ENCODE peak calls at places on chromosomes 1 and 21, in ten cellular contexts. One of them, this sample, is unnamed.

GRCh38 chr1:8025671-8026144 is 401 bp downstream of the ERRFI1 start:
- DNase-seq in kidney epithelial cell: no peak
- DNase-seq in NCI-H1436 treated with DMSO at 0.1 percent for 48 hours: no peak
- DNase-seq in RWPE2: no peak
- DNase-seq in NCI-H446 treated with DMSO at 0.1 percent for 48 hours: no peak
- DNase-seq in DND-41: no peak
- DNase-seq in thoracic aorta: no peak
- DNase-seq in T-helper 1 cell: no peak
- DNase-seq in activated effector memory CD4-positive, alpha-beta T cell treated with anti-CD3 and anti-CD28 coated beads, Interleukin-2, amount 50 U/mL, for 16 hours: no peak
- DNase-seq in Daoy: no peak
- DNase-seq in this sample: peak

GRCh38 chr1:170910273-170910672 is 25.1 kb upstream of the MROH9 start:
- DNase-seq in kidney epithelial cell: no peak
- DNase-seq in NCI-H1436 treated with DMSO at 0.1 percent for 48 hours: no peak
- DNase-seq in RWPE2: no peak
- DNase-seq in NCI-H446 treated with DMSO at 0.1 percent for 48 hours: no peak
- DNase-seq in DND-41: no peak
- DNase-seq in thoracic aorta: no peak
- DNase-seq in T-helper 1 cell: no peak
- DNase-seq in activated effector memory CD4-positive, alpha-beta T cell treated with anti-CD3 and anti-CD28 coated beads, Interleukin-2, amount 50 U/mL, for 16 hours: no peak
- DNase-seq in Daoy: peak
- DNase-seq in this sample: no peak

GRCh38 chr21:14981246-14981645 is 83.6 kb downstream of the NRIP1 start:
- DNase-seq in kidney epithelial cell: no peak
- DNase-seq in NCI-H1436 treated with DMSO at 0.1 percent for 48 hours: no peak
- DNase-seq in RWPE2: no peak
- DNase-seq in NCI-H446 treated with DMSO at 0.1 percent for 48 hours: no peak
- DNase-seq in DND-41: no peak
- DNase-seq in thoracic aorta: no peak
- DNase-seq in T-helper 1 cell: no peak
- DNase-seq in activated effector memory CD4-positive, alpha-beta T cell treated with anti-CD3 and anti-CD28 coated beads, Interleukin-2, amount 50 U/mL, for 16 hours: no peak
- DNase-seq in Daoy: no peak
- DNase-seq in this sample: no peak

GRCh38 chr1:102776074-102776473 is 332.2 kb downstream of the COL11A1 start:
- DNase-seq in kidney epithelial cell: no peak
- DNase-seq in NCI-H1436 treated with DMSO at 0.1 percent for 48 hours: no peak
- DNase-seq in RWPE2: no peak
- DNase-seq in NCI-H446 treated with DMSO at 0.1 percent for 48 hours: peak
- DNase-seq in DND-41: no peak
- DNase-seq in thoracic aorta: no peak
- DNase-seq in T-helper 1 cell: no peak
- DNase-seq in activated effector memory CD4-positive, alpha-beta T cell treated with anti-CD3 and anti-CD28 coated beads, Interleukin-2, amount 50 U/mL, for 16 hours: no peak
- DNase-seq in Daoy: no peak
- DNase-seq in this sample: no peak

GRCh38 chr21:41477641-41478318 is 30.2 kb downstream of the TMPRSS2 start:
- DNase-seq in kidney epithelial cell: no peak
- DNase-seq in NCI-H1436 treated with DMSO at 0.1 percent for 48 hours: no peak
- DNase-seq in RWPE2: no peak
- DNase-seq in NCI-H446 treated with DMSO at 0.1 percent for 48 hours: no peak
- DNase-seq in DND-41: peak
- DNase-seq in thoracic aorta: no peak
- DNase-seq in T-helper 1 cell: no peak
- DNase-seq in activated effector memory CD4-positive, alpha-beta T cell treated with anti-CD3 and anti-CD28 coated beads, Interleukin-2, amount 50 U/mL, for 16 hours: no peak
- DNase-seq in Daoy: no peak
- DNase-seq in this sample: peak

GRCh38 chr1:23010734-23011449 is 4.8 kb downstream of the TEX46 start:
- DNase-seq in kidney epithelial cell: peak
- DNase-seq in NCI-H1436 treated with DMSO at 0.1 percent for 48 hours: no peak
- DNase-seq in RWPE2: peak
- DNase-seq in NCI-H446 treated with DMSO at 0.1 percent for 48 hours: no peak
- DNase-seq in DND-41: no peak
- DNase-seq in thoracic aorta: no peak
- DNase-seq in T-helper 1 cell: no peak
- DNase-seq in activated effector memory CD4-positive, alpha-beta T cell treated with anti-CD3 and anti-CD28 coated beads, Interleukin-2, amount 50 U/mL, for 16 hours: no peak
- DNase-seq in Daoy: peak
- DNase-seq in this sample: no peak

GRCh38 chr1:157512036-157512969 is 40.0 kb downstream of the FCRL5 start:
- DNase-seq in kidney epithelial cell: no peak
- DNase-seq in NCI-H1436 treated with DMSO at 0.1 percent for 48 hours: no peak
- DNase-seq in RWPE2: no peak
- DNase-seq in NCI-H446 treated with DMSO at 0.1 percent for 48 hours: no peak
- DNase-seq in DND-41: no peak
- DNase-seq in thoracic aorta: no peak
- DNase-seq in T-helper 1 cell: no peak
- DNase-seq in activated effector memory CD4-positive, alpha-beta T cell treated with anti-CD3 and anti-CD28 coated beads, Interleukin-2, amount 50 U/mL, for 16 hours: no peak
- DNase-seq in Daoy: no peak
- DNase-seq in this sample: no peak

GRCh38 chr1:116853680-116854191 is 56.0 kb upstream of the PTGFRN start:
- DNase-seq in kidney epithelial cell: peak
- DNase-seq in NCI-H1436 treated with DMSO at 0.1 percent for 48 hours: no peak
- DNase-seq in RWPE2: no peak
- DNase-seq in NCI-H446 treated with DMSO at 0.1 percent for 48 hours: no peak
- DNase-seq in DND-41: no peak
- DNase-seq in thoracic aorta: no peak
- DNase-seq in T-helper 1 cell: no peak
- DNase-seq in activated effector memory CD4-positive, alpha-beta T cell treated with anti-CD3 and anti-CD28 coated beads, Interleukin-2, amount 50 U/mL, for 16 hours: no peak
- DNase-seq in Daoy: peak
- DNase-seq in this sample: no peak

GRCh38 chr21:36640260-36641244 is 58.4 kb upstream of the SIM2 start:
- DNase-seq in kidney epithelial cell: no peak
- DNase-seq in NCI-H1436 treated with DMSO at 0.1 percent for 48 hours: no peak
- DNase-seq in RWPE2: no peak
- DNase-seq in NCI-H446 treated with DMSO at 0.1 percent for 48 hours: no peak
- DNase-seq in DND-41: no peak
- DNase-seq in thoracic aorta: no peak
- DNase-seq in T-helper 1 cell: no peak
- DNase-seq in activated effector memory CD4-positive, alpha-beta T cell treated with anti-CD3 and anti-CD28 coated beads, Interleukin-2, amount 50 U/mL, for 16 hours: no peak
- DNase-seq in Daoy: no peak
- DNase-seq in this sample: no peak

GRCh38 chr1:18649713-18650370 is 19.2 kb downstream of the PAX7 start:
- DNase-seq in kidney epithelial cell: no peak
- DNase-seq in NCI-H1436 treated with DMSO at 0.1 percent for 48 hours: no peak
- DNase-seq in RWPE2: no peak
- DNase-seq in NCI-H446 treated with DMSO at 0.1 percent for 48 hours: no peak
- DNase-seq in DND-41: no peak
- DNase-seq in thoracic aorta: no peak
- DNase-seq in T-helper 1 cell: no peak
- DNase-seq in activated effector memory CD4-positive, alpha-beta T cell treated with anti-CD3 and anti-CD28 coated beads, Interleukin-2, amount 50 U/mL, for 16 hours: no peak
- DNase-seq in Daoy: peak
- DNase-seq in this sample: no peak

GRCh38 chr1:155196103-155196892 is 11.4 kb downstream of the THBS3 start:
- DNase-seq in kidney epithelial cell: no peak
- DNase-seq in NCI-H1436 treated with DMSO at 0.1 percent for 48 hours: no peak
- DNase-seq in RWPE2: no peak
- DNase-seq in NCI-H446 treated with DMSO at 0.1 percent for 48 hours: no peak
- DNase-seq in DND-41: no peak
- DNase-seq in thoracic aorta: no peak
- DNase-seq in T-helper 1 cell: no peak
- DNase-seq in activated effector memory CD4-positive, alpha-beta T cell treated with anti-CD3 and anti-CD28 coated beads, Interleukin-2, amount 50 U/mL, for 16 hours: no peak
- DNase-seq in Daoy: no peak
- DNase-seq in this sample: no peak

GRCh38 chr1:168752171-168752570 is 23.2 kb upstream of the DPT start:
- DNase-seq in kidney epithelial cell: no peak
- DNase-seq in NCI-H1436 treated with DMSO at 0.1 percent for 48 hours: no peak
- DNase-seq in RWPE2: no peak
- DNase-seq in NCI-H446 treated with DMSO at 0.1 percent for 48 hours: no peak
- DNase-seq in DND-41: no peak
- DNase-seq in thoracic aorta: no peak
- DNase-seq in T-helper 1 cell: no peak
- DNase-seq in activated effector memory CD4-positive, alpha-beta T cell treated with anti-CD3 and anti-CD28 coated beads, Interleukin-2, amount 50 U/mL, for 16 hours: no peak
- DNase-seq in Daoy: peak
- DNase-seq in this sample: no peak

GRCh38 chr21:41768371-41769042 is 1.7 kb upstream of the RIPK4 start:
- DNase-seq in kidney epithelial cell: peak
- DNase-seq in NCI-H1436 treated with DMSO at 0.1 percent for 48 hours: no peak
- DNase-seq in RWPE2: peak
- DNase-seq in NCI-H446 treated with DMSO at 0.1 percent for 48 hours: no peak
- DNase-seq in DND-41: peak
- DNase-seq in thoracic aorta: no peak
- DNase-seq in T-helper 1 cell: peak
- DNase-seq in activated effector memory CD4-positive, alpha-beta T cell treated with anti-CD3 and anti-CD28 coated beads, Interleukin-2, amount 50 U/mL, for 16 hours: peak
- DNase-seq in Daoy: peak
- DNase-seq in this sample: no peak

GRCh38 chr1:153565529-153566374 is at the start of gene S100A2:
- DNase-seq in kidney epithelial cell: peak
- DNase-seq in NCI-H1436 treated with DMSO at 0.1 percent for 48 hours: no peak
- DNase-seq in RWPE2: peak
- DNase-seq in NCI-H446 treated with DMSO at 0.1 percent for 48 hours: peak
- DNase-seq in DND-41: no peak
- DNase-seq in thoracic aorta: peak
- DNase-seq in T-helper 1 cell: no peak
- DNase-seq in activated effector memory CD4-positive, alpha-beta T cell treated with anti-CD3 and anti-CD28 coated beads, Interleukin-2, amount 50 U/mL, for 16 hours: peak
- DNase-seq in Daoy: peak
- DNase-seq in this sample: peak

GRCh38 chr1:6486433-6487011 is 4.9 kb downstream of the PLEKHG5 start:
- DNase-seq in kidney epithelial cell: peak
- DNase-seq in NCI-H1436 treated with DMSO at 0.1 percent for 48 hours: no peak
- DNase-seq in RWPE2: no peak
- DNase-seq in NCI-H446 treated with DMSO at 0.1 percent for 48 hours: peak
- DNase-seq in DND-41: peak
- DNase-seq in thoracic aorta: peak
- DNase-seq in T-helper 1 cell: peak
- DNase-seq in activated effector memory CD4-positive, alpha-beta T cell treated with anti-CD3 and anti-CD28 coated beads, Interleukin-2, amount 50 U/mL, for 16 hours: peak
- DNase-seq in Daoy: peak
- DNase-seq in this sample: peak

This sample was measured in spleen.